ENCODE peak calls at places on chromosomes 5 and 9, in five cellular contexts. M is CD4-positive, alpha-beta memory T cell; K is OCI-LY7; S is kidney; L is naive thymus-derived CD4-positive, alpha-beta T cell. N is an unnamed sample.
A peak's percentile ranks its signal among the peaks of the same experiment; 100 is the strongest.

GRCh38 chr5:61304611-61305369 is 27.3 kb upstream of the ZSWIM6 start:
- DNase-seq in M (peak; percentile 52), K (no peak), S (peak; percentile 56), L (no peak), N (peak; percentile 31)

GRCh38 chr5:112529525-112529924 is 110.4 kb upstream of the EPB41L4A start:
- DNase-seq in M (no peak), K (peak; percentile 24), S (no peak), L (no peak), N (no peak)

GRCh38 chr5:31453522-31453921 is 78.4 kb downstream of the DROSHA start:
- DNase-seq in M (no peak), K (no peak), S (no peak), L (no peak), N (no peak)

GRCh38 chr9:69805962-69806633 is 14.5 kb upstream of the CFAP95 start:
- DNase-seq in M (no peak), K (no peak), S (no peak), L (no peak), N (no peak)

GRCh38 chr5:90174236-90174635 is 235.3 kb downstream of the CETN3 start:
- DNase-seq in M (no peak), K (no peak), S (no peak), L (no peak), N (no peak)

GRCh38 chr5:92402045-92402444 is 1018.9 kb upstream of the ARRDC3 start:
- DNase-seq in M (no peak), K (no peak), S (no peak), L (no peak), N (no peak)

GRCh38 chr9:3124006-3124405 is 280.1 kb upstream of the PUM3 start:
- DNase-seq in M (no peak), K (no peak), S (no peak), L (no peak), N (no peak)

GRCh38 chr9:70484232-70485130 is 70.0 kb upstream of the KLF9 start:
- DNase-seq in M (no peak), K (peak; percentile 38), S (no peak), L (peak; percentile 38), N (no peak)

GRCh38 chr5:148973455-148973854 is 89.4 kb downstream of the SH3TC2 start:
- DNase-seq in M (no peak), K (no peak), S (no peak), L (no peak), N (no peak)

GRCh38 chr5:93385665-93386064 is 195.4 kb downstream of the NR2F1-AS1 start:
- DNase-seq in M (no peak), K (no peak), S (no peak), L (no peak), N (no peak)

GRCh38 chr9:23659346-23660006 is 166.6 kb downstream of the ELAVL2 start:
- DNase-seq in M (no peak), K (no peak), S (no peak), L (no peak), N (no peak)

GRCh38 chr9:6581266-6581665 is 64.3 kb downstream of the GLDC start:
- DNase-seq in M (no peak), K (no peak), S (no peak), L (no peak), N (no peak)

GRCh38 chr5:10699987-10700386 is 61.0 kb downstream of the DAP start:
- DNase-seq in M (no peak), K (peak; percentile 95), S (no peak), L (no peak), N (no peak)

GRCh38 chr5:98514106-98514665 is 259.3 kb upstream of the RGMB start:
- DNase-seq in M (no peak), K (no peak), S (no peak), L (no peak), N (no peak)

GRCh38 chr5:134525687-134526482 is 415 bp downstream of the JADE2 start:
- DNase-seq in M (peak; percentile 87), K (peak; percentile 83), S (peak; percentile 94), L (peak; percentile 63), N (peak; percentile 52)

GRCh38 chr9:134562146-134562753 is 79.4 kb upstream of the COL5A1 start:
- DNase-seq in M (no peak), K (no peak), S (peak; percentile 43), L (no peak), N (no peak)

GRCh38 chr9:2260401-2261306 is 245.5 kb downstream of the SMARCA2 start:
- DNase-seq in M (no peak), K (no peak), S (no peak), L (no peak), N (no peak)

GRCh38 chr5:68545636-68546325 is 330.2 kb downstream of the PIK3R1 start:
- DNase-seq in M (no peak), K (no peak), S (no peak), L (no peak), N (no peak)

GRCh38 chr9:2655411-2655901 is 33.9 kb downstream of the VLDLR start:
- DNase-seq in M (peak; percentile 54), K (peak; percentile 8), S (no peak), L (no peak), N (peak; percentile 71)

GRCh38 chr9:97997330-97998276 is 14.5 kb downstream of the ANP32B start:
- DNase-seq in M (no peak), K (no peak), S (no peak), L (no peak), N (no peak)

GRCh38 chr5:131355972-131356528 is 92.2 kb downstream of the CDC42SE2 start:
- DNase-seq in M (no peak), K (no peak), S (no peak), L (no peak), N (no peak)

GRCh38 chr9:70263421-70263820 is 4.6 kb downstream of the SMC5 start:
- DNase-seq in M (no peak), K (no peak), S (no peak), L (no peak), N (no peak)

GRCh38 chr5:10527281-10527950 is 36.5 kb upstream of the ANKRD33B start:
- DNase-seq in M (no peak), K (no peak), S (no peak), L (no peak), N (no peak)

DNA sequence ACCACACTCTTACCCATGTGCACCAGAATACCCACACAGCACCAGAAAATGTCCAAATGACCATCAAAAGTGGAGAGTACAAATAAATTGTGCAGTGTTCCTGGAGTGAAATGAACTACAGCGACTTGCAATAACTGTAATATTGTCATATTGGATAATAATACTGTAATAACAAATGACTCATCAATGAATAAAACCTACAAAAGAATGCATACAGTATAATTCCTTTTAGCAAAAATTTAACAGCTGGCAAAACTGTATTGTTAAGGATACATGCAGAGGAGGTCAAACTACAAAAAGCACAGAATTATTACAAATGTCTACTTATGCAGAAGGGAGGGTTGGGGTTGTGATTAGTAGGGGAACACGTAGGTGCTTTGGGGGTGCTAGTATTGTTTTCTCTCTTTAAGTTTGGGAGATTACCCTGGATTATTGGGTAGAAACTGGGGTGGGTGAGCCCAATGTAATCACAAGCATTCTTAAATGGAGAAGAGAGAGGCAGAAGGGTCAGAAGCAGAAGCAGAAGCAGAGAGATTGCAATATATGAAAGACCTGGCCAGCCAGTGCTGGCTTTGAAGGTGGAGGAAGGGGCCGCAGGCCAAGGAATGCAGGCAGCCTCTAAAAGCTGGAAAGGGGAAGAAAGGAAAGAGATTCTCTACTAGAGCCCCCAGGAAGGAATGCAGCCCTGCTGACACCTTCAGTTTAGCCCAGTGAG is 21.8 kb downstream of the IRF1 start:
- DNase-seq in M (peak; percentile 20), K (no peak), S (no peak), L (no peak), N (no peak)
- H3K4me1 ChIP-seq in M (peaks cover 97% of the 10 kb centered on the region), K (peaks cover 76% of the 10 kb centered on the region), S (peaks cover 38% of the 10 kb centered on the region), L (peaks cover 79% of the 10 kb centered on the region), N (peaks cover 97% of the 10 kb centered on the region)

GRCh38 chr5:103216697-103217096 is 41.9 kb upstream of the MACIR start:
- DNase-seq in M (no peak), K (no peak), S (no peak), L (no peak), N (no peak)

GRCh38 chr5:103218164-103218563 is 40.4 kb upstream of the MACIR start:
- DNase-seq in M (no peak), K (no peak), S (no peak), L (no peak), N (no peak)

GRCh38 chr5:103211858-103212500 is 46.6 kb upstream of the MACIR start:
- DNase-seq in M (no peak), K (no peak), S (no peak), L (no peak), N (no peak)

GRCh38 chr5:103217101-103217500 is 41.5 kb upstream of the MACIR start:
- DNase-seq in M (no peak), K (no peak), S (no peak), L (no peak), N (no peak)

DNA sequence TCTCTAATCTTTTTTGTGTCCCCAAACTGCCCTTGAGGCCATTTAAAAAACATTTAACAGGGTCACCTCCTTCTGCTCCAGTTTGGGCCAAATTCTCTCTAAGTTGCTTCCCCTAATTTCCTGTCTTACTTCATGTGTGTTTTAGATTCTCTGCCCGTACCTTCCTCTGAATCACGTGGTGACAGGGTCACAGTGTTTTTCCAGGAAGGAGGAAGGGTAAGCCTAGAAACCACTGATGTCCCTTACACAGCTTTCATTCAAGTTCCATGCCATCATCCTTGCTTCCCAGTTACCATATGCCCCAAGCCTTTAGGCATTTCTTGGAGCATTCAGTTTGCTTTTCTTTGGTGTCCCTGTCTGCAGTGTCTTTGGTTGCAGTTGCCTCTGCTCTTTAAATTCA is 42.4 kb upstream of the MACIR start:
- DNase-seq in M (no peak), K (no peak), S (no peak), L (no peak), N (no peak)
- H3K4me3 ChIP-seq in M (no peak overlapping the region), K (no peak overlapping the region), S (no peak overlapping the region), L (no peak overlapping the region), N (no peak overlapping the region)

DNA sequence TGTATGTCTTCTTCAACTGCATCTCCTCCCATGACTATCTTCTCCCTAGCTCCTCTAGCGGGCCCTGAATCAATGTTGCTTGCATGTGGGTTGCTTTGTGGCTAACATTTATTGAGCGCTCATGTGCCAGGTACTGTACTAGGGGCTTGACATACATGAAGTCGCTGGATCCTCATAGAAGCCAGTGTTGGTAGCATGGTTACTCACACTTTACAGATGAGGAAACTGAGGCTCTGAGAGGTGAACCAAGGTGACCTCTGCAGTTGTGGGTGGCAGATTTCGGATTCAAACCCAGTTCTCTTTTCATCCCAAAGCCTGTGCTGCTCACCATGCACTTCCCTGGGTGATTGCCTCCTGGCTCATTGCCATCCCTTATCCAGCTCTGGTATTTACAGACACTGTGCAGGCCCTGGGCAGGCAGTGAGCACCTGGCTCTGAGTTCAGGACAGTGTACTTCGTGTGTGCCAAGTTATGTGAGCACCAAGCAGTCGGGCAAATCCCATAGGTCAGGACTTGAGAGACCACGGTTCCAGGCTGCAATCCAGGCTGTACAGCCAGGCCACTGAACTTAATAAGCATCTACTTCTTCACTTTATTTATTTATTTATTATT is 1.3 kb downstream of the LRSAM1 start:
- DNase-seq in M (no peak), K (no peak), S (peak; percentile 66), L (no peak), N (no peak)
- H3K4me1 ChIP-seq in M (peaks cover 29% of the 10 kb centered on the region), K (peaks cover 39% of the 10 kb centered on the region), S (no peaks in the 10 kb centered on the region), L (peaks cover 25% of the 10 kb centered on the region), N (peaks cover 33% of the 10 kb centered on the region)

DNA sequence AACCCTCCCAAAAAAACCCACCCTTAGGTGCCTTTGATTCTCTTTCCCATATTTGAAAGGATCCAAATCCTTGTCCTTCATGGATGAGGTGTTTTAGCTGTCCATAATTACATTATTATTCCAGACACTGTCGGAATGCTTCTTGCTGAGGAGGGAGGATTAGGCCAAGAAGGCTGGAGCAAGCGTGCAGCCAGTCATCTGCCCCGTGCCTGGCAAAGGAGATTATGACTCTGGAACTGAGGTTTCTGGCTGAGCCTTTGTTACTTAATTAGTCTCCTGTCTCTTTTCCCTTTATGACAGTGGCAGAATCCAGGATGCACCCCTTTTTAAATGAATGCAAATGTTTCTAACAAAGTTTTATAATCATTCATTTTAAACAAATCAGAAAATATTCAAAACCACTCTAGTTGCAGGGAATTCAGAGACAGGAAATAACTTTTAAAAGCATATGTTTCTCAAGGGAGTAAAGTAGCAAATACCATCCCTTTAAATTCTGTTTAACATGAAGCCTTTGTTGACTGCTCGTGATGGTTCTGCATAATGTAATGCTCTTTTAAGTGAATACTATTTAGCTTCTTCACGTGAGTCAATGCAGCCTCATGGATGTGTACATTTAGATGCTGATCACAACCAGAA is 69.8 kb downstream of the GALNT10 start:
- DNase-seq in M (no peak), K (no peak), S (no peak), L (no peak), N (no peak)
- H3K4me3 ChIP-seq in M (no peak overlapping the region), K (no peak overlapping the region), S (no peak overlapping the region), L (no peak overlapping the region), N (no peak overlapping the region)